ENCODE peak calls at places on chromosome 11, in six cellular contexts. R is cardiac muscle cell, K is body of pancreas, L is SK-N-SH, N is pancreas, J is brain microvascular endothelial cell. H is an unnamed sample.

GRCh38 chr11:58788355-58789023 is 56.0 kb downstream of the GLYATL2 start:
- DNase-seq in R (peak), K (peak), L (peak), N (peak), J (peak), H (no peak)

GRCh38 chr11:9759519-9760179 is 95.8 kb downstream of the SWAP70 start:
- DNase-seq in R (no peak), K (peak), L (peak), N (peak), J (peak), H (peak)

GRCh38 chr11:15471709-15472404 is 357.1 kb downstream of the INSC start:
- DNase-seq in R (no peak), K (no peak), L (no peak), N (no peak), J (no peak), H (no peak)

GRCh38 chr11:15883349-15883961 is 472.9 kb downstream of the SOX6 start:
- DNase-seq in R (no peak), K (no peak), L (no peak), N (no peak), J (no peak), H (no peak)

GRCh38 chr11:84117394-84117793 is 831.2 kb upstream of the CCDC90B start:
- DNase-seq in R (no peak), K (no peak), L (no peak), N (no peak), J (peak), H (no peak)

GRCh38 chr11:65871811-65872548 is 620 bp downstream of the EFEMP2 start:
- DNase-seq in R (peak), K (no peak), L (peak), N (peak), J (peak), H (no peak)

GRCh38 chr11:63602296-63602695 is 11.9 kb downstream of the PLAAT3 start:
- DNase-seq in R (no peak), K (no peak), L (no peak), N (no peak), J (peak), H (no peak)

GRCh38 chr11:2250485-2250884 is 19.9 kb downstream of the ASCL2 start:
- DNase-seq in R (no peak), K (no peak), L (no peak), N (no peak), J (no peak), H (no peak)

GRCh38 chr11:88363566-88364169 is 26.1 kb upstream of the CTSC start:
- DNase-seq in R (no peak), K (no peak), L (no peak), N (no peak), J (peak), H (no peak)

GRCh38 chr11:62705401-62705800 is 1.8 kb downstream of the BSCL2 start:
- DNase-seq in R (no peak), K (peak), L (peak), N (peak), J (no peak), H (no peak)

GRCh38 chr11:106271686-106272085 is 194.2 kb downstream of the AASDHPPT start:
- DNase-seq in R (no peak), K (no peak), L (no peak), N (no peak), J (no peak), H (no peak)

GRCh38 chr11:79727221-79727620 is 286.4 kb upstream of the TENM4 start:
- DNase-seq in R (no peak), K (no peak), L (no peak), N (no peak), J (no peak), H (no peak)

GRCh38 chr11:120710354-120711187 is 199.0 kb downstream of the GRIK4 start:
- DNase-seq in R (peak), K (peak), L (peak), N (no peak), J (peak), H (no peak)

GRCh38 chr11:126358763-126359160 is 3.3 kb downstream of the ST3GAL4 start:
- DNase-seq in R (no peak), K (no peak), L (no peak), N (no peak), J (no peak), H (no peak)

GRCh38 chr11:103529217-103529684 is 420.0 kb downstream of the DYNC2H1 start:
- DNase-seq in R (no peak), K (no peak), L (no peak), N (no peak), J (peak), H (no peak)

GRCh38 chr11:58924230-58924629 is 15.1 kb upstream of the GLYATL1 start:
- DNase-seq in R (no peak), K (no peak), L (no peak), N (no peak), J (no peak), H (no peak)

GRCh38 chr11:110433393-110434333 is 3.9 kb downstream of the FDX1 start:
- DNase-seq in R (no peak), K (no peak), L (peak), N (no peak), J (no peak), H (no peak)

GRCh38 chr11:67371549-67372231 is 1.7 kb downstream of the CLCF1 start:
- DNase-seq in R (peak), K (peak), L (peak), N (no peak), J (peak), H (no peak)

GRCh38 chr11:126879516-126879915 is 121.1 kb downstream of the KIRREL3 start:
- DNase-seq in R (no peak), K (no peak), L (no peak), N (no peak), J (no peak), H (no peak)

GRCh38 chr11:132101861-132102260 is 731.4 kb downstream of the NTM start:
- DNase-seq in R (no peak), K (no peak), L (no peak), N (no peak), J (no peak), H (no peak)

GRCh38 chr11:103773059-103773458 is 263.4 kb upstream of the DDI1 start:
- DNase-seq in R (no peak), K (no peak), L (no peak), N (no peak), J (peak), H (no peak)

GRCh38 chr11:66317766-66318575 is 1.1 kb upstream of the CD248 start:
- DNase-seq in R (no peak), K (peak), L (peak), N (no peak), J (peak), H (no peak)

GRCh38 chr11:57303990-57304579 is 20.7 kb downstream of the TNKS1BP1 start:
- DNase-seq in R (no peak), K (peak), L (peak), N (no peak), J (no peak), H (no peak)

GRCh38 chr11:38182126-38182907 is 1584.3 kb upstream of the RAG2 start:
- DNase-seq in R (no peak), K (no peak), L (no peak), N (no peak), J (no peak), H (no peak)

GRCh38 chr11:76642341-76642740 is 28.2 kb downstream of the LRRC32 start:
- DNase-seq in R (no peak), K (no peak), L (no peak), N (no peak), J (no peak), H (peak)

GRCh38 chr11:64244107-64244506 is 2.6 kb downstream of the PPP1R14B start:
- DNase-seq in R (no peak), K (no peak), L (no peak), N (no peak), J (no peak), H (no peak)

GRCh38 chr11:17498058-17498457 is 21.4 kb upstream of the ABCC8 start:
- DNase-seq in R (no peak), K (no peak), L (no peak), N (no peak), J (no peak), H (no peak)

GRCh38 chr11:17496406-17496805 is 19.8 kb upstream of the ABCC8 start:
- DNase-seq in R (peak), K (no peak), L (no peak), N (no peak), J (no peak), H (no peak)

GRCh38 chr11:17502630-17503029 is 26.0 kb upstream of the ABCC8 start:
- DNase-seq in R (no peak), K (no peak), L (no peak), N (no peak), J (no peak), H (no peak)

GRCh38 chr11:17500673-17501072 is 24.0 kb upstream of the ABCC8 start:
- DNase-seq in R (no peak), K (no peak), L (no peak), N (no peak), J (no peak), H (no peak)

GRCh38 chr11:17498475-17498874 is 21.8 kb upstream of the ABCC8 start:
- DNase-seq in R (peak), K (no peak), L (no peak), N (no peak), J (no peak), H (no peak)
- TF ChIP-seq CTCF in R (peak), K (no peak), L (peak), N (no peak), J (peak), H (no peak)

GRCh38 chr11:119152604-119153003 is 3.8 kb downstream of the ABCG4 start:
- DNase-seq in R (no peak), K (no peak), L (no peak), N (no peak), J (no peak), H (no peak)

GRCh38 chr11:119147604-119148333 is 1.1 kb upstream of the ABCG4 start:
- DNase-seq in R (no peak), K (no peak), L (no peak), N (no peak), J (no peak), H (no peak)

GRCh38 chr11:119149371-119150275 is 771 bp downstream of the ABCG4 start:
- DNase-seq in R (peak), K (no peak), L (peak), N (no peak), J (no peak), H (no peak)

GRCh38 chr11:119152043-119152442 is 3.2 kb downstream of the ABCG4 start:
- DNase-seq in R (no peak), K (no peak), L (no peak), N (no peak), J (no peak), H (no peak)

DNA sequence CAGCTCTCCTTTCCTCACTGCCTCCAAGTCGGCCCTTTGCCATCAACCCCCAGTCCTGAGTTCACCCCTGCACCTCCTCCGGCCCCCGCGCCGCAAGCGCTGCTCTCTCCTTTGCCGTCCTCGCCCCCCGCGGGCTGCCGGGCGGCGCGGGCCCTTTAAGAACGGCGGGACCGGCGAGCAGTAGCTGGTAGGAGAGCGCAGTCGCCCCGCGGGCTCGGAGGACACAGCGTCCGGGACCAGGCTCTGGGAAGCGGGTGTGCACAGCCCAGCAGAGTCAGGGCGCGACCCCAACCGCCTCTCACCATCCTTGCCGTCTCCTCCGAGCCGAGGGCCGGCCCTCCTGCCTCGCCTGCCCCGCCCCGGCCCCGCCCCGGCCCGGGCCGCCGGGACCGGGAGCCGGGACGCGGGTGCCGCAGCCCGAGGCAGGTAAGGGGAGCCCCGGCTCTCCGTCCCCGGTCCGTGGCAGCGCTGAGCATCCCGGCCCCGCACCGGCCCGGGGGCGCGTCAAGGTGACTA is at the start of gene ABCG4:
- DNase-seq in R (peak), K (peak), L (peak), N (no peak), J (no peak), H (peak)
- TF ChIP-seq CTCF in R (no peak), K (no peak), L (no peak), N (no peak), J (no peak), H (no peak)

GRCh38 chr11:27700351-27701261 is at the start of gene BDNF:
- DNase-seq in R (peak), K (peak), L (peak), N (no peak), J (no peak), H (no peak)

GRCh38 chr11:27705873-27706820 is 5.9 kb upstream of the BDNF start:
- DNase-seq in R (peak), K (peak), L (peak), N (no peak), J (no peak), H (no peak)

GRCh38 chr11:27701262-27702105 is 1.2 kb upstream of the BDNF start:
- DNase-seq in R (peak), K (peak), L (peak), N (no peak), J (peak), H (no peak)

GRCh38 chr11:27699926-27700350 is 317 bp downstream of the BDNF start:
- DNase-seq in R (no peak), K (peak), L (no peak), N (no peak), J (no peak), H (no peak)

GRCh38 chr11:27703453-27703852 is 3.2 kb upstream of the BDNF start:
- DNase-seq in R (no peak), K (no peak), L (no peak), N (no peak), J (peak), H (no peak)
- TF ChIP-seq CTCF in R (no peak), K (no peak), L (peak), N (no peak), J (no peak), H (no peak)

DNA sequence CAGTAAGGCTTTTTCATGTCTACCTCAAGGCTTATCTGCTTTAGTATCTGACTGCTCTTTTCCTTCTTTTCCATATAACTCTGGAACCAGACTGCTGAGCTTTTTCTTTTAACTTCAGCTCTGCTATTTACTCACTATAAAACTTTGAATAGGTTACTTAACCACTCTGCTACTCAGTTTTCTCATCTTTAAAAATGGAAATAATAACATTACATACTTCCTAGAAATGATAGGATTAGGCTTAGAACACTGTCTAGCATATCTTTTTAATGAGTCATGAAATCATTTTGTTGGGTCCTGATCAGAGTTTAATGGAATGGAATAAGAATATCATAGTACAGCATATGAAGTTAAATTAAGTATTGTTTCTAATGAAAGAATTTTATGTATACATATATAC is 120.0 kb downstream of the METTL15 start:
- DNase-seq in R (no peak), K (no peak), L (no peak), N (no peak), J (no peak), H (no peak)
- TF ChIP-seq CTCF in R (no peak), K (no peak), L (no peak), N (no peak), J (no peak), H (no peak)

GRCh38 chr11:128653828-128654231 is 40.0 kb upstream of the FLI1 start:
- DNase-seq in R (no peak), K (peak), L (no peak), N (peak), J (peak), H (no peak)
- TF ChIP-seq CTCF in R (no peak), K (no peak), L (no peak), N (no peak), J (no peak), H (no peak)